ENCODE peak calls at places on chromosomes 12 and 14, in eight cellular contexts. C is CD8-positive, alpha-beta memory T cell; N is fibroblast of lung; P is kidney tubule cell; K is left colon; U is lung microvascular endothelial cell; W is posterior cingulate gyrus; S is NCI-H1105 treated with DMSO at 0.1 percent for 48 hours. X is an unnamed sample.

GRCh38 chr14:68231832-68232642 is 412.5 kb downstream of the RAD51B start:
- DNase-seq in S (no peak), U (peak; percentile 52), P (no peak), K (no peak), W (no peak), C (no peak), N (no peak), X (no peak)

GRCh38 chr12:108424816-108425215 is 85.7 kb upstream of the CMKLR1 start:
- DNase-seq in S (no peak), C (no peak), W (no peak), K (no peak), N (no peak), U (no peak), P (no peak), X (no peak)

GRCh38 chr12:88624911-88625310 is 44.6 kb upstream of the KITLG start:
- DNase-seq in C (no peak), K (no peak), S (no peak), N (peak; percentile 80), P (peak; percentile 8), W (no peak), U (no peak), X (no peak)

GRCh38 chr12:74922642-74923041 is 287.0 kb downstream of the KCNC2 start:
- DNase-seq in C (no peak), N (no peak), W (no peak), U (no peak), K (no peak), P (no peak), S (no peak), X (no peak)

GRCh38 chr12:105209091-105209490 is 26.9 kb downstream of the APPL2 start:
- DNase-seq in C (no peak), W (no peak), K (no peak), P (no peak), N (no peak), S (no peak), U (no peak), X (no peak)

GRCh38 chr14:53151867-53152626 is 1.1 kb downstream of the DDHD1 start:
- DNase-seq in W (peak; percentile 54), K (peak; percentile 71), S (peak; percentile 74), N (peak; percentile 41), P (peak; percentile 65), U (peak; percentile 48), C (peak; percentile 83), X (peak; percentile 9)

GRCh38 chr14:58796636-58797429 is 159.1 kb downstream of the DACT1 start:
- DNase-seq in S (no peak), P (peak; percentile 22), K (peak; percentile 21), W (no peak), U (peak; percentile 4), N (no peak), C (no peak), X (no peak)

GRCh38 chr14:95098984-95099599 is 58.2 kb downstream of the DICER1 start:
- DNase-seq in N (peak; percentile 74), P (peak; percentile 59), K (peak; percentile 67), U (peak; percentile 71), S (peak; percentile 46), C (peak; percentile 53), W (peak; percentile 60), X (peak; percentile 22)

GRCh38 chr12:26304273-26304672 is 108.9 kb downstream of the SSPN start:
- DNase-seq in S (no peak), U (no peak), K (no peak), P (no peak), W (no peak), N (no peak), C (no peak), X (no peak)

X was measured in glomerular endothelial cell.